ENCODE peak calls at places on chromosomes 3 and 15, in eight cellular contexts. I is stomach, J is mucosa of descending colon, T is bronchial epithelial cell, O is tibial nerve, V is AG04449, S is OCI-LY7, A is astrocyte of the spinal cord. X is an unnamed sample.

GRCh38 chr15:76330281-76330680 is 6.3 kb upstream of the ISL2 start:
- DNase-seq in A (peak), T (peak), I (peak), V (no peak), S (no peak), O (peak), J (peak), X (no peak)

GRCh38 chr3:38696034-38696433 is 46.5 kb upstream of the SCN5A start:
- DNase-seq in I (no peak), A (no peak), V (no peak), S (no peak), O (no peak), T (no peak), J (no peak), X (no peak)

GRCh38 chr3:99373088-99373875 is 265.1 kb upstream of the COL8A1 start:
- DNase-seq in A (peak), I (no peak), V (no peak), T (no peak), S (no peak), J (no peak), O (no peak), X (no peak)

GRCh38 chr3:107979538-107979937 is 111.3 kb downstream of the CD47 start:
- DNase-seq in J (no peak), V (no peak), I (no peak), T (no peak), A (no peak), O (no peak), S (no peak), X (no peak)

GRCh38 chr3:153840487-153840886 is 280.7 kb upstream of the ARHGEF26 start:
- DNase-seq in I (no peak), V (no peak), J (no peak), S (no peak), O (no peak), T (peak), A (no peak), X (no peak)

GRCh38 chr3:11661827-11662226 is 18.1 kb upstream of the VGLL4 start:
- DNase-seq in A (peak), I (no peak), T (peak), J (no peak), S (no peak), V (no peak), O (no peak), X (no peak)

GRCh38 chr3:23671901-23672589 is 133.7 kb upstream of the UBE2E1 start:
- DNase-seq in O (no peak), T (peak), S (no peak), J (peak), A (no peak), V (no peak), I (peak), X (peak)

GRCh38 chr3:169971522-169971921 is 4.9 kb downstream of the SEC62 start:
- DNase-seq in O (no peak), A (no peak), T (no peak), J (no peak), I (no peak), V (no peak), S (no peak), X (no peak)

GRCh38 chr3:126955004-126955790 is 27.7 kb upstream of the PLXNA1 start:
- DNase-seq in J (no peak), T (no peak), I (no peak), O (no peak), V (no peak), A (no peak), S (peak), X (peak)
- H3K4me3 ChIP-seq in J (no peak), T (no peak), I (no peak), O (no peak), V (no peak), A (no peak), S (no peak), X (no peak)

DNA sequence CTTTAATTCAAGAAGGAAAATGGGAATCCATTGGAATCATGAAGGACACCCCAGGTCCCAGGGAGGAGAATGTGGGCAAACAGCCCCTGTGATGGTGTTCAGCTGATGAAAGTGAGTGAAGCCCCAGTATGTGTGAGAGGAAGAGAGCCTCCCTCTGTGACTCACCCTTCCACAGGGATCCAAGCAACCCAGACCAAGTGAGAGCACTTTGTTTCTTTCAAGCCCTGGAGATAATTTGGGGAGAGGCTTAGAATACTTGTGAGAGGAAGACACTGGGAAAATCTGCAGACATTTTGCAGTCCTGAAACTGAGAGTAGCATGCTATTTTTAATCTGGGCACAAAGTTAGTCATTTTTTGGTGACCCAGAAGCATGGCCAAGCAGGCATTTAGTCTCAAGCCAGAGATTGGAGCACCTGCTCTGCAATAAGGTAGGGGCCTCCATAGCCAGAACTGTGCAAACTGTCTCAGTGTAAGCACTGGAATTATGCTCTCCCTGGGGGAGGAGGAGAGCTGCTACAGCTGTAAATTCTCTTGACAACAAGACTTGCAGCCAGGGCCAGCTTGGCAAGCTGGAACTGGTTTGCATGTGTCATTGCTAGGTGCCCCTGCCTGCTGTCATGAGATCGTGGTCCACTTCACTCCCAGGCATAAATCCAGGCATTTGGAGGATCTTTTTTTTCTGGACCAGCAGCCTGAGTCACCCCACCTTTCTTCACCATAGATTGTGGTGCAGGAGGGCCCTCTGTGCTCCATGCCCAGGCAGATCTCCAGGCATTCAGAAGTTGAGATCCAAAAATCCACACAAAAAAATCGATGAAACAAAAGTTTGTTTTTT is 537.8 kb upstream of the DPPA4 start:
- DNase-seq in V (no peak), J (no peak), T (peak), S (no peak), I (no peak), A (no peak), O (no peak), X (no peak)
- TF ChIP-seq CTCF in V (no peak), J (no peak), T (no peak), S (no peak), I (no peak), A (no peak), O (no peak), X (no peak)

GRCh38 chr3:106135451-106136160 is 266.8 kb upstream of the CBLB start:
- DNase-seq in A (no peak), S (no peak), T (no peak), J (no peak), O (no peak), V (no peak), I (no peak), X (no peak)

GRCh38 chr3:106126836-106127235 is 258.0 kb upstream of the CBLB start:
- DNase-seq in O (no peak), A (no peak), J (no peak), I (no peak), V (no peak), T (no peak), S (no peak), X (no peak)

GRCh38 chr3:106124818-106125217 is 256.0 kb upstream of the CBLB start:
- DNase-seq in T (no peak), V (no peak), I (no peak), A (no peak), J (no peak), O (no peak), S (no peak), X (no peak)

GRCh38 chr3:106126016-106126525 is 257.3 kb upstream of the CBLB start:
- DNase-seq in O (no peak), S (no peak), A (no peak), J (no peak), I (no peak), T (no peak), V (no peak), X (no peak)

GRCh38 chr3:106130384-106131084 is 261.7 kb upstream of the CBLB start:
- DNase-seq in O (no peak), V (peak), S (no peak), A (peak), T (peak), J (no peak), I (no peak), X (no peak)
- H3K4me3 ChIP-seq in O (no peak), V (no peak), S (no peak), A (no peak), T (no peak), J (no peak), I (no peak), X (no peak)

GRCh38 chr3:129314757-129315385 is 36.2 kb downstream of the HMCES start:
- DNase-seq in T (peak), V (no peak), I (peak), A (peak), J (peak), O (peak), S (peak), X (peak)
- TF ChIP-seq CTCF in T (no peak), V (peak), I (no peak), A (no peak), J (no peak), O (no peak), S (peak), X (peak)

GRCh38 chr3:20736287-20736686 is 550.3 kb upstream of the SGO1 start:
- DNase-seq in I (no peak), J (no peak), S (no peak), T (no peak), V (no peak), O (no peak), A (no peak), X (no peak)

GRCh38 chr3:20741381-20741780 is 555.4 kb upstream of the SGO1 start:
- DNase-seq in J (no peak), I (no peak), O (no peak), A (no peak), V (no peak), T (no peak), S (no peak), X (no peak)

GRCh38 chr3:20742903-20743302 is 556.9 kb upstream of the SGO1 start:
- DNase-seq in T (no peak), A (no peak), O (no peak), J (no peak), I (no peak), S (no peak), V (no peak), X (no peak)

GRCh38 chr3:20739814-20740213 is 553.8 kb upstream of the SGO1 start:
- DNase-seq in J (no peak), A (no peak), O (no peak), I (no peak), V (no peak), S (peak), T (no peak), X (no peak)
- H3K4me3 ChIP-seq in J (no peak), A (no peak), O (no peak), I (no peak), V (no peak), S (no peak), T (no peak), X (no peak)

DNA sequence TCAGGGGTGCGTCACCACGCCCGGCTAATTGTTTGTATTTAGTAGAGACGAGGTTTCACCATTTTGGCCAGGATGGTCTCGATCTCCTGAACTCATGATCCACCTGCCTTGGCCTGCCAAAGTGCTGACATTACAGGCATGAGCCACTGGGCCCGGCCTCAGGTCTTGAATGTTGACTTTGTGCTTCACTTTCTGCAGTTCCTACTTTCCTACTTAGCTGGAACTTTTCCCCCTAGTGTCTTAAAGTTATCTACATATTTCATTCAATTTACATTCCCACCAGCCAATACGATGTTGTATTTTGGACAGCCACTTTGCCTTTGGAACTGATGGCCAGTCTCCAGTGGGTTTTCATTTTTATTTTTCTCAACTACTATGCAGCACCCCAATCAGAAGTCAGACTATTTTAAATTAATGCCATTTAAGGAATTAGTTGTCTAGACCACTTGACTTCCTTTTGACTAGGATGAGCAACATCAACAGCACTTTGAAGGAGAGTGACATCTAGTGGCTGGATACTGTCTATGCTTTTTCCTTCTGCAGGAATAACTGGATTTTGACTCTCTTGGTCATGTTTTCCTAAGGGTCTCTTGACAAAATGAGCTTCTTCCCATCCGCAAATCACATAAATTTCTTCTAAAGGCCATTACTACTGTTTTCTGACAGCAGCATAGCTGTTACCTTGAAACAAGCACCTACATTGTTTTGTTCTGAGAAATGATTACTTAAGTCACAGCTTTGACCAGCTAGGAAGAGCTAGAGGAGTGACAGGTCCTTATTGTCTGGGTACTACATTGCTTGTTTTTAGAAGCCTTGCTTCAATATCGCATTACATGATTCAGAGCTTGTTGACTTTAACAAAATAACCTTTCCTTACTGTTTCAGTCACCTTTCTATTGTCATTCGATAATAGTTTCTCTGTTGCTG is 140.2 kb downstream of the ITPR1 start:
- DNase-seq in V (peak), J (peak), I (no peak), O (peak), S (peak), T (peak), A (peak), X (no peak)
- TF ChIP-seq CTCF in V (peak), J (peak), I (no peak), O (peak), S (peak), T (peak), A (peak), X (peak)

DNA sequence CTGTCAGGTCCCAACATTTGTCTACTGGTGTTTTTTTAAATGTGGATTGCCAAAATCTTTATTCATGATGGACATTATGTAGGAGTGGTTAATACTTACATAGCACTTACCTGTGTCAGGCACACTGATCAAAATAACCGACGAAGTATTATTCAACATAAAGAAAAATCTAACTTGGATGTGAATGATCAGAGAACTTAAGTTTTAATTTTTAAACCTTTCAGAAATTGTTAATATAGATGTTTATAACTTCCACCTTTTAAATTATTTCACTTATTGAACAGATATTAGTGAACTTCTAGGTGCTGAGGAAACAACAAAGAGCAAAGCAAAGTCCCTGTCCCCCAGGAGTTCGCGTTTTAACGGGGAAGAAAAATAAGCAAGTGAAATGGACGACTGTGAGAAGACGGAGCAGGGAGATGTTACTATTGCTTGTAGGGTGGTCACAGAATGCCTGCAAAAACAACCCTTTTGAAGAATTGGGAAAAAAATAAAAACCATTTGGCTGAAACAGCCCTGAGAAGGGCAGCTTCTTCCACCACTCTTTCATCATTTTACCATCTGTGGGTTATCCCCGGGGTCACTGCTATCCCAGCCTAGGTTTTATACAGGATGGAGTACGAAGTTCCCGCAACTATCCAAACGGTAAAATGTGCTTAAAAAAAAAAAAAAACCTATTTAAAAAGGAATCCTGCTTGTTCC is 912 bp upstream of the APH1B start:
- DNase-seq in S (no peak), I (no peak), V (no peak), A (no peak), O (no peak), T (no peak), J (no peak), X (no peak)
- H3K4me3 ChIP-seq in S (peak), I (peak), V (peak), A (peak), O (peak), T (peak), J (peak), X (peak)

DNA sequence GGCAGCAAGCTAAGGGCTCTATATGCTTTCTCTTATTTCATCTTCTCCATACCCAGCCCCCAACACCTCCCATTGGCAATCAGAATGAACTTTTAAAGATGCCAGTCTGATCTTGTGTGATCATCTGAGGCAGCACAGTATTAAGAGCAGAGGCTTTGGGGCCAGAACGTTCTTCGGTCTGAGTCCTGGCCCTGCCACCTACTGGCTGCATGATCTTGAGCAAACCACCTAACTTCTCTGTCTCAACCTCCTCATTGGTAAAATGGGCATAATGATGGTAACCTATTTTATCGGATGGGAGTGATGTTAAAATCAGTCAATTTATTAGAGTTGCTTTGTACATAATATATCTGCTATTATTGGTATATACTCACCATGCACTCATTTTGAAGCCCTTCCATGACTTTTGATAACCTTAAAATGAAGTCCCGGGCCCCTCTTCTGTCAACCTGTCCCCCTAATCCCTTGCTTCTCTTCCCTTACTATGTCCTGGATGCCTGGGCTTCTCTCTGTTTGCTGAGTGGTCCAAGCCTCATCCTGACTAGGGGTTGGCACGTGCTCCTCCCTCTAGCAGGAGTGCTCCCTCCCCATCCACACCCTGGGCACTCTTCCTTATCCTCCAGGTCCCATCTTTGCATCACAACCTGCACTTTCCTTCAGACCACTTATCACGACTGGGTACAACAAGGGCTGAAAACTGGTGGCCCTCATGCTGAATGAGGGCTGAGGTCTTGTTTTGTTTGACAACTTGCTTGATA is 6.3 kb downstream of the EFCAB12 start:
- DNase-seq in I (no peak), V (no peak), T (no peak), S (no peak), A (no peak), J (no peak), O (no peak), X (no peak)
- TF ChIP-seq CTCF in I (no peak), V (peak), T (peak), S (peak), A (peak), J (no peak), O (no peak), X (no peak)

X was measured in upper lobe of right lung.